ENCODE peak calls at places on chromosomes 5 and 9, in eight cellular contexts. V is Calu3; W is PC-9; X is stimulated activated CD8-positive, alpha-beta memory T cell treated with anti-CD3 and anti-CD28 coated beads, Interleukin-12 subunit alpha, Interleukin-12 subunit beta, amount 100 ng/mL, for 4 hours; B is AG09319; Z is effector CD4-positive, alpha-beta T cell; R is MV-4-11; F is activated CD4-positive, CD25-positive, alpha-beta regulatory T cell. S is an unnamed sample.

GRCh38 chr9:129058965-129059795 is 21.7 kb upstream of the DOLPP1 start:
- DNase-seq in B (no peak), R (peak; percentile 60), F (no peak), W (peak; percentile 51), V (no peak), X (no peak), Z (no peak), S (no peak)

GRCh38 chr5:62144395-62145022 is 161.5 kb upstream of the KIF2A start:
- DNase-seq in V (no peak), W (no peak), R (no peak), F (no peak), B (no peak), X (no peak), Z (no peak), S (no peak)

GRCh38 chr5:143968071-143968878 is 156.3 kb downstream of the HMHB1 start:
- DNase-seq in X (no peak), Z (no peak), W (peak; percentile 21), V (peak; percentile 34), R (peak; percentile 41), B (peak; percentile 56), F (no peak), S (no peak)

GRCh38 chr9:130028493-130029222 is 14.3 kb downstream of the FNBP1 start:
- DNase-seq in B (no peak), R (no peak), W (no peak), Z (no peak), F (no peak), V (no peak), X (no peak), S (no peak)

GRCh38 chr5:137128012-137128411 is 371.1 kb downstream of the SPOCK1 start:
- DNase-seq in W (no peak), B (no peak), R (peak; percentile 25), F (no peak), Z (no peak), V (no peak), X (no peak), S (no peak)

GRCh38 chr5:76494201-76494600 is 91.1 kb downstream of the IQGAP2 start:
- DNase-seq in W (no peak), F (no peak), X (no peak), R (no peak), V (no peak), Z (no peak), B (no peak), S (no peak)

GRCh38 chr5:178624626-178625546 is 2.0 kb downstream of the CLK4 start:
- DNase-seq in F (no peak), B (no peak), X (no peak), Z (no peak), W (no peak), V (no peak), R (no peak), S (no peak)

GRCh38 chr5:93359296-93359957 is 221.6 kb downstream of the NR2F1-AS1 start:
- DNase-seq in B (peak; percentile 46), X (no peak), F (no peak), V (peak; percentile 48), R (no peak), Z (no peak), W (peak; percentile 61), S (no peak)

GRCh38 chr9:112487008-112487798 is 576 bp downstream of the KIAA1958 start:
- DNase-seq in B (no peak), Z (peak; percentile 35), F (peak; percentile 20), R (peak; percentile 7), X (peak; percentile 29), W (peak; percentile 69), V (peak; percentile 59), S (peak; percentile 35)

GRCh38 chr9:92968081-92968480 is 20.8 kb downstream of the FGD3 start:
- DNase-seq in F (no peak), V (no peak), W (no peak), B (no peak), X (no peak), R (no peak), Z (no peak), S (peak; percentile 7)

GRCh38 chr9:115411993-115412452 is 294.1 kb upstream of the TNC start:
- DNase-seq in W (no peak), R (no peak), V (no peak), F (no peak), B (peak; percentile 22), X (no peak), Z (no peak), S (no peak)

GRCh38 chr9:32581512-32582143 is 8.7 kb upstream of the NDUFB6 start:
- DNase-seq in X (no peak), B (peak; percentile 28), F (no peak), V (peak; percentile 49), R (peak; percentile 22), W (peak; percentile 20), Z (peak; percentile 10), S (no peak)

GRCh38 chr9:8651126-8651525 is 851.5 kb upstream of the DMAC1 start:
- DNase-seq in V (no peak), W (no peak), F (no peak), R (no peak), B (no peak), X (no peak), Z (no peak), S (no peak)

GRCh38 chr5:126422994-126423788 is at the start of gene GRAMD2B:
- DNase-seq in W (peak; percentile 88), B (peak; percentile 81), Z (peak; percentile 54), R (peak; percentile 83), F (peak; percentile 32), V (peak; percentile 85), X (peak; percentile 45), S (peak; percentile 74)

GRCh38 chr9:124894741-124895170 is 32.8 kb downstream of the ARPC5L start:
- DNase-seq in F (no peak), Z (no peak), W (peak; percentile 21), B (no peak), V (no peak), X (no peak), R (peak; percentile 59), S (no peak)

GRCh38 chr9:4494806-4495205 is 4.5 kb downstream of the SLC1A1 start:
- DNase-seq in V (no peak), X (no peak), R (no peak), B (no peak), W (no peak), F (no peak), Z (no peak), S (no peak)

GRCh38 chr9:73470766-73471165 is 319.1 kb downstream of the ANXA1 start:
- DNase-seq in V (no peak), F (no peak), B (no peak), R (no peak), Z (no peak), X (no peak), W (no peak), S (no peak)

GRCh38 chr5:53298841-53299240 is 181.6 kb upstream of the FST start:
- DNase-seq in V (no peak), R (no peak), F (no peak), W (no peak), X (no peak), B (no peak), Z (no peak), S (no peak)

GRCh38 chr5:169583101-169583423 is 511 bp upstream of the SPDL1 start:
- DNase-seq in F (no peak), V (no peak), B (no peak), X (no peak), R (no peak), W (no peak), Z (no peak), S (no peak)

GRCh38 chr5:140571105-140571504 is 6.5 kb downstream of the SLC35A4 start:
- DNase-seq in W (no peak), F (no peak), Z (no peak), R (no peak), V (no peak), X (no peak), B (no peak), S (no peak)

GRCh38 chr5:28517691-28518090 is 1479.3 kb upstream of the CDH9 start:
- DNase-seq in F (no peak), B (no peak), X (no peak), V (no peak), R (no peak), W (no peak), Z (no peak), S (no peak)

GRCh38 chr5:149550267-149550582 is 1.0 kb downstream of the CSNK1A1 start:
- DNase-seq in Z (peak; percentile 9), F (no peak), W (no peak), B (no peak), V (no peak), R (peak; percentile 92), X (no peak), S (no peak)

GRCh38 chr9:124698265-124698664 is 72.8 kb downstream of the NR6A1 start:
- DNase-seq in X (no peak), B (no peak), Z (no peak), R (no peak), W (no peak), F (no peak), V (no peak), S (no peak)

GRCh38 chr9:122261469-122261881 is 3.2 kb downstream of the RBM18 start:
- DNase-seq in Z (no peak), W (peak; percentile 37), F (no peak), X (no peak), B (no peak), V (peak; percentile 67), R (peak; percentile 42), S (no peak)

GRCh38 chr9:7320139-7320538 is 479.4 kb downstream of the DMAC1 start:
- DNase-seq in R (peak; percentile 20), W (no peak), Z (no peak), V (no peak), B (peak; percentile 35), F (no peak), X (no peak), S (no peak)

GRCh38 chr9:133609311-133610098 is at the start of gene FAM163B:
- DNase-seq in Z (no peak), F (peak; percentile 12), V (no peak), R (no peak), W (no peak), B (no peak), X (no peak), S (peak; percentile 78)

GRCh38 chr5:10611290-10611689 is 47.4 kb downstream of the ANKRD33B start:
- DNase-seq in V (no peak), R (no peak), X (no peak), W (no peak), B (no peak), F (no peak), Z (no peak), S (no peak)

GRCh38 chr5:57550132-57550531 is 67.5 kb upstream of the ACTBL2 start:
- DNase-seq in B (no peak), X (no peak), Z (no peak), F (no peak), V (no peak), W (no peak), R (no peak), S (no peak)

GRCh38 chr9:72526901-72527800 is 5.7 kb downstream of the TMC1 start:
- DNase-seq in B (peak; percentile 86), R (peak; percentile 73), V (peak; percentile 77), F (peak; percentile 30), X (peak; percentile 60), Z (peak; percentile 67), W (peak; percentile 94), S (peak; percentile 62)

GRCh38 chr5:73030995-73031394 is 75.2 kb downstream of the FCHO2 start:
- DNase-seq in B (no peak), W (peak; percentile 63), X (no peak), Z (no peak), V (peak; percentile 67), R (no peak), F (no peak), S (no peak)

GRCh38 chr9:89502038-89502601 is 4.2 kb upstream of the SEMA4D start:
- DNase-seq in Z (peak; percentile 63), W (no peak), F (no peak), B (no peak), X (no peak), R (peak; percentile 4), V (no peak), S (no peak)

GRCh38 chr5:75525344-75525743 is 13.7 kb downstream of the POLK start:
- DNase-seq in V (no peak), F (no peak), Z (no peak), W (no peak), X (no peak), B (no peak), R (no peak), S (no peak)